ENCODE peak calls at places on chromosome 14, in nine cellular contexts. S is GM13976, U is MM.1S, X is AG09319, Q is progenitor cell of endocrine pancreas, Z is pancreas, N is BJ, D is left lung, A is HFFc6. B is an unnamed sample.

GRCh38 chr14:22814945-22815713 is at the start of gene SLC7A7:
- DNase-seq in S (no peak), U (peak; percentile 26), X (no peak), Q (no peak), Z (no peak), N (no peak), D (peak; percentile 41), A (no peak), B (no peak)

GRCh38 chr14:54617467-54617866 is 50.5 kb downstream of the SAMD4A start:
- DNase-seq in S (no peak), U (no peak), X (no peak), Q (no peak), Z (no peak), N (no peak), D (no peak), A (no peak), B (no peak)

GRCh38 chr14:57657487-57657886 is 163.8 kb upstream of the CCDC198 start:
- DNase-seq in S (no peak), U (no peak), X (no peak), Q (no peak), Z (no peak), N (no peak), D (no peak), A (no peak), B (no peak)

GRCh38 chr14:55957950-55958349 is 160.3 kb upstream of the PELI2 start:
- DNase-seq in S (no peak), U (no peak), X (no peak), Q (no peak), Z (no peak), N (no peak), D (no peak), A (no peak), B (no peak)

GRCh38 chr14:63295991-63296630 is 22.6 kb downstream of the GPHB5 start:
- DNase-seq in S (no peak), U (no peak), X (no peak), Q (no peak), Z (no peak), N (no peak), D (no peak), A (no peak), B (no peak)

GRCh38 chr14:29894030-29894429 is 33.6 kb downstream of the PRKD1 start:
- DNase-seq in S (no peak), U (no peak), X (no peak), Q (no peak), Z (no peak), N (no peak), D (no peak), A (no peak), B (no peak)

GRCh38 chr14:61661471-61661988 is 33.8 kb upstream of the HIF1A start:
- DNase-seq in S (no peak), U (peak; percentile 6), X (no peak), Q (no peak), Z (no peak), N (no peak), D (no peak), A (peak; percentile 4), B (no peak)

GRCh38 chr14:79659995-79660975 is 551.0 kb downstream of the DIO2 start:
- DNase-seq in S (no peak), U (no peak), X (no peak), Q (no peak), Z (no peak), N (no peak), D (no peak), A (no peak), B (no peak)

GRCh38 chr14:59283380-59283779 is 94.9 kb downstream of the DAAM1 start:
- DNase-seq in S (no peak), U (no peak), X (no peak), Q (no peak), Z (no peak), N (no peak), D (no peak), A (no peak), B (no peak)

GRCh38 chr14:103549361-103550311 is 12.8 kb downstream of the BAG5 start:
- DNase-seq in S (no peak), U (no peak), X (no peak), Q (no peak), Z (peak; percentile 78), N (no peak), D (no peak), A (no peak), B (no peak)

GRCh38 chr14:80798878-80799277 is 142.7 kb downstream of the CEP128 start:
- DNase-seq in S (no peak), U (no peak), X (no peak), Q (no peak), Z (no peak), N (no peak), D (no peak), A (no peak), B (no peak)

GRCh38 chr14:61839452-61839851 is 77.2 kb downstream of the SNAPC1 start:
- DNase-seq in S (no peak), U (no peak), X (no peak), Q (no peak), Z (no peak), N (no peak), D (no peak), A (peak; percentile 3), B (no peak)

GRCh38 chr14:50530794-50531193 is 1.6 kb downstream of the MAP4K5 start:
- DNase-seq in S (no peak), U (no peak), X (no peak), Q (no peak), Z (no peak), N (no peak), D (no peak), A (no peak), B (no peak)

GRCh38 chr14:76510255-76510654 is 134.3 kb downstream of the ESRRB start:
- DNase-seq in S (no peak), U (no peak), X (no peak), Q (no peak), Z (no peak), N (no peak), D (no peak), A (no peak), B (no peak)

GRCh38 chr14:76516884-76517283 is 140.9 kb downstream of the ESRRB start:
- DNase-seq in S (no peak), U (no peak), X (no peak), Q (no peak), Z (no peak), N (no peak), D (no peak), A (no peak), B (no peak)

GRCh38 chr14:76518366-76518765 is 142.4 kb downstream of the ESRRB start:
- DNase-seq in S (no peak), U (no peak), X (no peak), Q (no peak), Z (no peak), N (no peak), D (no peak), A (no peak), B (no peak)

GRCh38 chr14:76509291-76509690 is 133.4 kb downstream of the ESRRB start:
- DNase-seq in S (no peak), U (no peak), X (no peak), Q (no peak), Z (no peak), N (no peak), D (no peak), A (no peak), B (no peak)

DNA sequence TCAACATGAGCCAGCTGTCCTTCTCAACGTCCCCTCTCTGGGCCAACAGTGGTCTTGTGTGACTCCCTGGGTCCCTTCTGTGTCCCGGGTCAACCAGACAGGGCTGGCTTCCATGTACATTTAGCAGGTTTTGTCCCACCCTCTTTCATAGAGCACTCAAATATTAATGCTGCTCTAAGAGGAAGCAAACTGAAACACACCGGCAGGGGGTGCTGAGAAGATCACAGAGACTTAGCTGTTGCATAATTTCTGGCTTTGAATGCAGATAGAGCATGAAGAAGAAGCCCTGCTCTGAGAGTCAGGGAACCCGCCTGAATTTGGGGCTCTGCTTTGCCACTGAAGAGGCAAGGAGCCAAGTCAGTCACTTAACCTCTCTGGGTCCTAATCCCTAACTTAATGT is 138.7 kb downstream of the ESRRB start:
- DNase-seq in S (no peak), U (no peak), X (no peak), Q (no peak), Z (no peak), N (no peak), D (no peak), A (peak; percentile 3), B (no peak)
- TF ChIP-seq CTCF in S (no peak), U (no peak), X (no peak), Q (no peak), Z (peak; percentile 7), N (no peak), D (no peak), A (peak; percentile 66), B (no peak)

DNA sequence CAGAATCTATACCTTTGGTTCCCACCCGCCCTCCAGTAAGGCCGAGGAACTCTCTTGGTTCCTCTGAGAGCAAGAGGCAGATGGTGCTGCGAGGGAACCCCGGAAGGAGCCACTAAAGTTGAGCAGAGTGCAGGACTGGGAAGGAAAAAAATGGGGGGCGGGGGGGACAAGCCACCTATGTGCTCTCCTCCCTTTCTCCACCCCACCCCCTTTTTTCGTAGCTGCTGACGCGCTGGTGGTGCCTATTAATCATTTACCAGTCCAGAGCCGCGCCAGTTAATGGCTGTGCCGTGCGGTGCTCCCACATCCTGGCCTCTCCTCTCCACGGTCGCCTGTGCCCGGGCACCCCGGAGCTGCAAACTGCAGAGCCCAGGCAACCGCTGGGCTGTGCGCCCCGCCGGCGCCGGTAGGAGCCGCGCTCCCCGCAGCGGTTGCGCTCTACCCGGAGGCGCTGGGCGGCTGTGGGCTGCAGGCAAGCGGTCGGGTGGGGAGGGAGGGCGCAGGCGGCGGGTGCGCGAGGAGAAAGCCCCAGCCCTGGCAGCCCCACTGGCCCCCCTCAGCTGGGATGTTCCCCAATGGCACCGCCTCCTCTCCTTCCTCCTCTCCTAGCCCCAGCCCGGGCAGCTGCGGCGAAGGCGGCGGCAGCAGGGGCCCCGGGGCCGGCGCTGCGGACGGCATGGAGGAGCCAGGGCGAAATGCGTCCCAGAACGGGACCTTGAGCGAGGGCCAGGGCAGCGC is 1.3 kb downstream of the SSTR1 start:
- DNase-seq in S (peak; percentile 11), U (no peak), X (no peak), Q (peak; percentile 52), Z (peak; percentile 91), N (no peak), D (no peak), A (peak; percentile 92), B (no peak)
- TF ChIP-seq CTCF in S (no peak), U (no peak), X (peak; percentile 26), Q (peak; percentile 49), Z (no peak), N (peak; percentile 49), D (no peak), A (peak; percentile 68), B (no peak)

DNA sequence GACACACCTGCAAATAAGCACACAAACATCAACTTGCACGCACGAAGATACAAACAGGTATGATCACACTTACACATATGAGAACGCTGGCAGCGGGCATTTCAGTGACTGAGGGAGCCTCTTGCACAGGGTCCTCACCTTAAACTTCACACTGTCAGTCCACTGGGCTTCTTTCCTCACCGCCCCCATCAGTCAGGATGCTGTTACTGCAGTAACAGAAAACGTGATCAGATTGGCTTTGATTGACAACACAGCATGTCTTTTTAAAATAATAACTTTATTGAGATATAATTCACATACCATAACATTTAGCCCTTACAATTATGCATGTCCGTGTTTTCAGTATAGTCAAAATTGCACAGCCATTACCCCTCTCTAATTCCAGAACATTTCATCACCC is 8.2 kb downstream of the CCDC197 start:
- DNase-seq in S (peak; percentile 59), U (no peak), X (no peak), Q (no peak), Z (no peak), N (no peak), D (no peak), A (no peak), B (no peak)
- TF ChIP-seq CTCF in S (no peak), U (peak; percentile 29), X (peak; percentile 31), Q (peak; percentile 51), Z (no peak), N (peak; percentile 50), D (peak; percentile 11), A (peak; percentile 72), B (peak; percentile 31)

GRCh38 chr14:27553820-27554219 is 956.0 kb upstream of the NOVA1 start:
- DNase-seq in S (no peak), U (no peak), X (no peak), Q (no peak), Z (no peak), N (no peak), D (no peak), A (no peak), B (no peak)
- TF ChIP-seq CTCF in S (no peak), U (no peak), X (no peak), Q (peak; percentile 35), Z (no peak), N (no peak), D (no peak), A (peak; percentile 29), B (no peak)

B was measured in natural killer cell.